ENCODE peak calls at places on chromosome 18, in eight cellular contexts. W is heart left ventricle, M is stomach, V is IMR-90, D is prostate gland, U is thyroid gland, O is tibial nerve, L is A549. S is an unnamed sample.

GRCh38 chr18:40867452-40867851 is 1087.6 kb upstream of the PIK3C3 start:
- DNase-seq in W (no peak), M (no peak), V (peak), D (no peak), U (no peak), O (no peak), L (peak), S (peak)

GRCh38 chr18:44079602-44080001 is 601.1 kb upstream of the SETBP1 start:
- DNase-seq in W (no peak), M (no peak), V (peak), D (no peak), U (no peak), O (no peak), L (no peak), S (peak)

GRCh38 chr18:23719634-23720201 is 30.5 kb downstream of the LAMA3 start:
- DNase-seq in W (peak), M (no peak), V (peak), D (no peak), U (peak), O (no peak), L (peak), S (peak)

GRCh38 chr18:24600076-24600654 is 139.7 kb downstream of the HRH4 start:
- DNase-seq in W (no peak), M (no peak), V (peak), D (peak), U (no peak), O (no peak), L (peak), S (peak)

GRCh38 chr18:78196280-78196679 is 783.3 kb upstream of the SALL3 start:
- DNase-seq in W (no peak), M (no peak), V (no peak), D (no peak), U (no peak), O (no peak), L (no peak), S (no peak)

GRCh38 chr18:37574113-37574512 is 8.5 kb upstream of the CELF4 start:
- DNase-seq in W (no peak), M (no peak), V (no peak), D (no peak), U (no peak), O (no peak), L (no peak), S (no peak)

GRCh38 chr18:70491734-70492348 is 203.0 kb downstream of the SOCS6 start:
- DNase-seq in W (peak), M (peak), V (peak), D (no peak), U (peak), O (peak), L (peak), S (peak)

GRCh38 chr18:21638822-21639221 is 26.7 kb downstream of the SNRPD1 start:
- DNase-seq in W (no peak), M (no peak), V (no peak), D (no peak), U (no peak), O (no peak), L (no peak), S (no peak)

GRCh38 chr18:7000484-7001096 is 117.0 kb downstream of the LAMA1 start:
- DNase-seq in W (no peak), M (no peak), V (peak), D (peak), U (no peak), O (no peak), L (no peak), S (no peak)

GRCh38 chr18:11986061-11986460 is 4.8 kb downstream of the IMPA2 start:
- DNase-seq in W (no peak), M (no peak), V (no peak), D (no peak), U (no peak), O (no peak), L (no peak), S (no peak)

GRCh38 chr18:12359515-12359927 is 17.5 kb downstream of the AFG3L2 start:
- DNase-seq in W (no peak), M (no peak), V (peak), D (no peak), U (no peak), O (no peak), L (no peak), S (peak)

GRCh38 chr18:11658019-11658418 is 31.0 kb upstream of the GNAL start:
- DNase-seq in W (no peak), M (no peak), V (no peak), D (no peak), U (no peak), O (no peak), L (no peak), S (no peak)

GRCh38 chr18:31439807-31440325 is 7.7 kb upstream of the DSG3 start:
- DNase-seq in W (no peak), M (no peak), V (no peak), D (no peak), U (no peak), O (no peak), L (no peak), S (no peak)

GRCh38 chr18:62637807-62638687 is 77.3 kb upstream of the PHLPP1 start:
- DNase-seq in W (no peak), M (peak), V (peak), D (no peak), U (no peak), O (no peak), L (peak), S (peak)

GRCh38 chr18:14914126-14914525 is 166.2 kb downstream of the ANKRD30B start:
- DNase-seq in W (no peak), M (no peak), V (no peak), D (no peak), U (no peak), O (no peak), L (no peak), S (no peak)

GRCh38 chr18:26056291-26056690 is 34.1 kb downstream of the SS18 start:
- DNase-seq in W (no peak), M (no peak), V (peak), D (no peak), U (no peak), O (no peak), L (no peak), S (no peak)

GRCh38 chr18:70301667-70302066 is 12.8 kb downstream of the SOCS6 start:
- DNase-seq in W (no peak), M (no peak), V (no peak), D (no peak), U (no peak), O (no peak), L (no peak), S (no peak)

GRCh38 chr18:14969507-14969906 is 221.5 kb downstream of the ANKRD30B start:
- DNase-seq in W (no peak), M (no peak), V (no peak), D (no peak), U (peak), O (no peak), L (no peak), S (no peak)

GRCh38 chr18:24094561-24094960 is 44.3 kb upstream of the CABYR start:
- DNase-seq in W (no peak), M (no peak), V (peak), D (no peak), U (no peak), O (no peak), L (no peak), S (no peak)

GRCh38 chr18:74654637-74655036 is 57.0 kb downstream of the ZNF407 start:
- DNase-seq in W (no peak), M (no peak), V (peak), D (no peak), U (no peak), O (no peak), L (peak), S (no peak)

GRCh38 chr18:21433436-21433835 is 167.1 kb downstream of the ESCO1 start:
- DNase-seq in W (no peak), M (no peak), V (no peak), D (no peak), U (no peak), O (no peak), L (no peak), S (no peak)

GRCh38 chr18:3593381-3593903 is 143.5 kb downstream of the TGIF1 start:
- DNase-seq in W (peak), M (no peak), V (peak), D (peak), U (no peak), O (no peak), L (peak), S (no peak)

GRCh38 chr18:46469186-46469915 is 187.7 kb downstream of the LOXHD1 start:
- DNase-seq in W (no peak), M (no peak), V (no peak), D (peak), U (peak), O (no peak), L (peak), S (no peak)

GRCh38 chr18:13613591-13614317 is 112.6 kb downstream of the FAM210A start:
- DNase-seq in W (no peak), M (no peak), V (no peak), D (no peak), U (no peak), O (no peak), L (no peak), S (no peak)

GRCh38 chr18:13614318-13614643 is 112.1 kb downstream of the FAM210A start:
- DNase-seq in W (no peak), M (no peak), V (no peak), D (no peak), U (no peak), O (no peak), L (no peak), S (no peak)

GRCh38 chr18:13616041-13616440 is 110.3 kb downstream of the FAM210A start:
- DNase-seq in W (no peak), M (no peak), V (no peak), D (no peak), U (no peak), O (no peak), L (no peak), S (no peak)

GRCh38 chr18:13615432-13615861 is 110.9 kb downstream of the FAM210A start:
- DNase-seq in W (no peak), M (no peak), V (no peak), D (no peak), U (no peak), O (no peak), L (no peak), S (no peak)

DNA sequence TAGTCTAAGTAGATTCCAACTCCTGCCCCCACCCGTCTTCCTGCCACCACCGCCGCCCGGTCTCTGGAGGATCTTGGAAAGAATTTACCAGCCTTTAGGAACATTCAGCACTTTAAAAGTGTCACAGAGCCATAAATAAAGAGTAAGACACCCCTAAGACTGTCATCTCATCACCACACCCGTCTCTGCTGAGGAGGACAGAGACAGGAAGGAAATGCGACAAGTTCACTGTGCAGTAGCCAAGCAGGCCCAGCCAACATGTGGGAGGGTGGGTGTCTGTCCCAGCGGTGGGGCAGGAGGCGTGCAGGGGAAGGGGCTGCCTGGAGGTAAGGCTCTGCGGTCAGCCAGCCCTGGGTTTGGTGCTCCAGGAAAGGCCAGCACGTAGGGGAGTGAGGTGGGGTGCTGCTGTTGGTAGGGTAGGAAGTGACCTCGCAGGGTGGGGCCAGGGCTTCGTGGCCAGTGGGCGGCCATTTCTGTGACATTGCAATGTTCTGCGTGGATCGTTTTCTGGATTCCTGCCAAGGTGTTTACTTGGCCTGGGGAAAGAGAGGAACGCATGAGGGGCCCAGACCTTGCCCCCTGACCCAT is 111.6 kb downstream of the FAM210A start:
- DNase-seq in W (peak), M (no peak), V (no peak), D (no peak), U (no peak), O (no peak), L (no peak), S (peak)
- TF ChIP-seq POLR2A in W (no peak), M (no peak), V (no peak), D (no peak), U (no peak), O (no peak), L (no peak), S (no peak)

GRCh38 chr18:49487711-49488310 is 777 bp upstream of the C18orf32 start:
- DNase-seq in W (no peak), M (no peak), V (no peak), D (no peak), U (no peak), O (no peak), L (no peak), S (peak)

GRCh38 chr18:49486617-49486958 is 446 bp downstream of the C18orf32 start:
- DNase-seq in W (no peak), M (no peak), V (no peak), D (no peak), U (no peak), O (no peak), L (no peak), S (no peak)

GRCh38 chr18:49483198-49483597 is 3.8 kb downstream of the C18orf32 start:
- DNase-seq in W (no peak), M (no peak), V (no peak), D (no peak), U (no peak), O (no peak), L (no peak), S (no peak)

GRCh38 chr18:49490246-49490762 is 3.3 kb upstream of the C18orf32 start:
- DNase-seq in W (no peak), M (no peak), V (no peak), D (no peak), U (no peak), O (no peak), L (no peak), S (no peak)

GRCh38 chr18:49486959-49487710 is at the start of gene C18orf32:
- DNase-seq in W (peak), M (peak), V (peak), D (peak), U (peak), O (peak), L (peak), S (peak)
- TF ChIP-seq POLR2A in W (peak), M (peak), V (peak), D (peak), U (peak), O (peak), L (peak), S (peak)

GRCh38 chr18:76450452-76450851 is 44.6 kb downstream of the ZNF516 start:
- DNase-seq in W (no peak), M (no peak), V (peak), D (no peak), U (no peak), O (no peak), L (no peak), S (no peak)

GRCh38 chr18:76449110-76449453 is 46.0 kb downstream of the ZNF516 start:
- DNase-seq in W (no peak), M (no peak), V (no peak), D (no peak), U (no peak), O (no peak), L (no peak), S (no peak)

GRCh38 chr18:76452357-76452756 is 42.7 kb downstream of the ZNF516 start:
- DNase-seq in W (no peak), M (no peak), V (peak), D (no peak), U (no peak), O (no peak), L (no peak), S (peak)

GRCh38 chr18:76451475-76452331 is 43.3 kb downstream of the ZNF516 start:
- DNase-seq in W (no peak), M (no peak), V (no peak), D (no peak), U (no peak), O (no peak), L (no peak), S (peak)

DNA sequence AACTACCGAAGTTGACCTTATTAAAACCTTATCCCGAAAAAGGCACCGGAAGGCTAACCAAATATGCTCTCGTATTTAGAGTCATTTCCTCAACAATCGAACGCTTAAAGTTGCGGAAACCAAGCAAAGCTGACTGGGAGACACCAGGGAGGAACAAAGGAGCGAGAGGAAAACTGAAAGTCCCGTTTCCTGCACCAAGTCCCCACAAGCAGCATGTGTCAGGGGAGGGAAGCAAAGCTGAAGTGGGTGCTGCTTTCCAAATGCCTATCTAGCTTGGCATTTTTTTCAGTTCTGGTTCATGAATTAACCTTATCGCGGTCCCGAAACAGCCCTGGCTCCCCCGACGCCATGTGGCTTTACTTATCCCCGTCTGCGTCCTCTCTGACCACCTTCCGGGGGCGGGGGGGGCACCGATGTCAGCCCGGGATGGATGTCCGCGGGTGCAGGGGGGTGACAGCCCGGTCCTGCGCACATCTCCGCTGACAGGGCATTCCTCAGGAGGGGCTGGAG is 44.1 kb downstream of the ZNF516 start:
- DNase-seq in W (peak), M (no peak), V (peak), D (no peak), U (peak), O (no peak), L (no peak), S (peak)
- TF ChIP-seq POLR2A in W (no peak), M (no peak), V (peak), D (no peak), U (peak), O (no peak), L (no peak), S (peak)

DNA sequence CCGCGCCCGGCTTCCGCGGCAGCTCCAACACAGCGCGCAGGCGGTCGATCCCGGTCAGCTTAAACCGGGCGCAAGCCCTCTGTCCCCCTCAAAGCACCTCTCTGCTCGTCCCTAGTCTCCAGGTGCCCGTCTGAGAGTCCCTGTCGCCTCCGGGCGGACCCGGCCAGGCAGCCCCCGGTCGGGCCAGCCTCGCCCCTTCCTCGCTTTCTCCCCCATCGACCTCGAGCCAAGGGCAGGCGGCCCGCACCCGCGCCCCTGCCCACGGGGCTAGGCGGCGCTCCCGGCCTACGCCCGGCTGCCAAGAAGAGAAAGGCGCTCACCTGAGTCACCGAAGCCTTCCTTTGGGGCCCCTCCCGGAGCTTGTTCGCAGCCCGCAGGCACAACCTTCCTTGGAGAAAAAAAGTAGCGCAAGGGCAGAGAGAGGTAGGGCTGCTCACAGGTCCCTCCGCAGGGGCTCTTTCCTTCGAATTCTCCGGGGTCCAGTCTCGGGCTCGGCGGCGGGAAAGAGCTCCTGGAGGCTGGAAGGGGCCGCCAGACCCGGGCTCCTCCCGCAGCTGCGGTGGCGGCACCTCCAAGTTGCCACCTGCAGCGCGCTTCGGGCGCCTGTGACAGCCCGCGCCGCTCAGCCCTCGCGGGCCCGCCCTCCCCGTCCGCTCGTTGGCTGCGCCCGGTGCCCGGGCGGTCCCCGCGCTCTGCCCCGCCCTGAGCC is 86.4 kb upstream of the EPB41L3 start:
- DNase-seq in W (peak), M (peak), V (peak), D (peak), U (peak), O (peak), L (peak), S (peak)
- TF ChIP-seq POLR2A in W (no peak), M (no peak), V (no peak), D (peak), U (peak), O (peak), L (no peak), S (no peak)

S was measured in erythroblast.